ENCODE peak calls at places on chromosome 14, in eight cellular contexts. S is HCT116, L is prostate gland, W is sigmoid colon, I is transverse colon, Q is GM23338, A is SK-N-SH, P is Panc1. V is an unnamed sample.

GRCh38 chr14:88325883-88326282 is 2.8 kb upstream of the KCNK10 start:
- DNase-seq in S (no peak), L (no peak), W (no peak), I (no peak), Q (peak), A (no peak), P (no peak), V (no peak)

GRCh38 chr14:104639889-104640548 is 35.4 kb upstream of the TMEM179 start:
- DNase-seq in S (peak), L (peak), W (peak), I (peak), Q (peak), A (peak), P (no peak), V (peak)

GRCh38 chr14:26597136-26598080 is at the start of gene NOVA1:
- DNase-seq in S (no peak), L (no peak), W (peak), I (peak), Q (peak), A (peak), P (no peak), V (peak)

GRCh38 chr14:77707355-77707723 is 484 bp downstream of the ALKBH1 start:
- DNase-seq in S (no peak), L (peak), W (no peak), I (peak), Q (peak), A (peak), P (peak), V (no peak)

GRCh38 chr14:21385170-21385904 is 1.5 kb upstream of the SUPT16H start:
- DNase-seq in S (no peak), L (no peak), W (no peak), I (no peak), Q (no peak), A (no peak), P (no peak), V (no peak)

GRCh38 chr14:63432228-63432627 is 110.9 kb downstream of the PPP2R5E start:
- DNase-seq in S (no peak), L (no peak), W (no peak), I (no peak), Q (no peak), A (no peak), P (no peak), V (no peak)

GRCh38 chr14:106200539-106201310 is 674.3 kb downstream of the TMEM121 start:
- DNase-seq in S (no peak), L (no peak), W (no peak), I (no peak), Q (no peak), A (no peak), P (no peak), V (no peak)

GRCh38 chr14:36052681-36053080 is 123.8 kb downstream of the PTCSC3 start:
- DNase-seq in S (no peak), L (no peak), W (no peak), I (no peak), Q (no peak), A (no peak), P (no peak), V (no peak)

GRCh38 chr14:32457213-32457920 is 128.3 kb downstream of the AKAP6 start:
- DNase-seq in S (no peak), L (no peak), W (peak), I (peak), Q (no peak), A (peak), P (no peak), V (no peak)

GRCh38 chr14:75822522-75823288 is 159.1 kb downstream of the TGFB3 start:
- DNase-seq in S (peak), L (no peak), W (peak), I (no peak), Q (no peak), A (no peak), P (no peak), V (no peak)

GRCh38 chr14:63470877-63471565 is 72.2 kb downstream of the PPP2R5E start:
- DNase-seq in S (peak), L (no peak), W (no peak), I (no peak), Q (no peak), A (no peak), P (no peak), V (no peak)

GRCh38 chr14:79856357-79856756 is 354.9 kb downstream of the DIO2 start:
- DNase-seq in S (no peak), L (no peak), W (no peak), I (no peak), Q (no peak), A (no peak), P (no peak), V (no peak)

GRCh38 chr14:31030406-31030805 is 4.2 kb upstream of the STRN3 start:
- DNase-seq in S (no peak), L (no peak), W (no peak), I (no peak), Q (no peak), A (no peak), P (no peak), V (no peak)

GRCh38 chr14:38329236-38329635 is 73.3 kb upstream of the CLEC14A start:
- DNase-seq in S (no peak), L (no peak), W (no peak), I (no peak), Q (no peak), A (no peak), P (no peak), V (no peak)

GRCh38 chr14:105894978-105895881 is 368.8 kb downstream of the TMEM121 start:
- DNase-seq in S (no peak), L (no peak), W (peak), I (no peak), Q (no peak), A (peak), P (no peak), V (peak)

GRCh38 chr14:57889245-57889644 is 23.4 kb upstream of the SLC35F4 start:
- DNase-seq in S (no peak), L (peak), W (no peak), I (no peak), Q (no peak), A (no peak), P (no peak), V (no peak)

GRCh38 chr14:70887207-70888150 is 19.8 kb upstream of the PCNX1 start:
- DNase-seq in S (no peak), L (no peak), W (no peak), I (no peak), Q (no peak), A (no peak), P (no peak), V (no peak)

GRCh38 chr14:27228053-27228452 is 630.2 kb upstream of the NOVA1 start:
- DNase-seq in S (no peak), L (no peak), W (no peak), I (no peak), Q (no peak), A (no peak), P (no peak), V (no peak)

GRCh38 chr14:105689722-105690121 is 163.3 kb downstream of the TMEM121 start:
- DNase-seq in S (no peak), L (no peak), W (no peak), I (no peak), Q (no peak), A (no peak), P (no peak), V (no peak)

GRCh38 chr14:33432407-33433023 is 493.8 kb downstream of the NPAS3 start:
- DNase-seq in S (no peak), L (no peak), W (no peak), I (peak), Q (no peak), A (no peak), P (no peak), V (no peak)

GRCh38 chr14:33118653-33119052 is 180.0 kb downstream of the NPAS3 start:
- DNase-seq in S (no peak), L (no peak), W (no peak), I (no peak), Q (no peak), A (peak), P (no peak), V (no peak)

GRCh38 chr14:77206877-77207389 is 25.3 kb downstream of the TMEM63C start:
- DNase-seq in S (no peak), L (no peak), W (no peak), I (no peak), Q (peak), A (no peak), P (no peak), V (no peak)

GRCh38 chr14:77275041-77275854 is 4.2 kb upstream of the NGB start:
- DNase-seq in S (no peak), L (no peak), W (no peak), I (no peak), Q (peak), A (peak), P (no peak), V (peak)

GRCh38 chr14:39946796-39947195 is 514.6 kb upstream of the FBXO33 start:
- DNase-seq in S (no peak), L (no peak), W (no peak), I (no peak), Q (peak), A (no peak), P (no peak), V (no peak)

GRCh38 chr14:92970233-92970625 is 47.3 kb downstream of the CHGA start:
- DNase-seq in S (no peak), L (no peak), W (no peak), I (no peak), Q (peak), A (no peak), P (no peak), V (peak)

GRCh38 chr14:103928011-103928890 is at the start of gene TDRD9:
- DNase-seq in S (no peak), L (no peak), W (no peak), I (no peak), Q (peak), A (no peak), P (no peak), V (no peak)

GRCh38 chr14:70045715-70046535 is 142.8 kb downstream of the SLC8A3 start:
- DNase-seq in S (peak), L (peak), W (peak), I (peak), Q (peak), A (peak), P (no peak), V (no peak)

GRCh38 chr14:99128185-99128584 is 143.8 kb downstream of the BCL11B start:
- DNase-seq in S (no peak), L (peak), W (no peak), I (no peak), Q (no peak), A (no peak), P (no peak), V (no peak)

GRCh38 chr14:37422748-37423147 is 172.3 kb downstream of the FOXA1 start:
- DNase-seq in S (no peak), L (no peak), W (no peak), I (no peak), Q (no peak), A (no peak), P (no peak), V (no peak)

GRCh38 chr14:90900712-90901111 is 84.5 kb upstream of the TTC7B start:
- DNase-seq in S (no peak), L (no peak), W (no peak), I (no peak), Q (no peak), A (no peak), P (no peak), V (no peak)
- TF ChIP-seq CTCF in S (peak), L (no peak), W (no peak), I (no peak), Q (peak), A (peak), P (peak), V (no peak)

GRCh38 chr14:68448379-68448778 is 344.5 kb downstream of the ZFP36L1 start:
- DNase-seq in S (no peak), L (no peak), W (peak), I (no peak), Q (no peak), A (no peak), P (no peak), V (no peak)
- TF ChIP-seq POLR2AphosphoS5 in S (no peak), L (no peak), W (peak), I (peak), Q (no peak), A (no peak), P (no peak), V (no peak)

DNA sequence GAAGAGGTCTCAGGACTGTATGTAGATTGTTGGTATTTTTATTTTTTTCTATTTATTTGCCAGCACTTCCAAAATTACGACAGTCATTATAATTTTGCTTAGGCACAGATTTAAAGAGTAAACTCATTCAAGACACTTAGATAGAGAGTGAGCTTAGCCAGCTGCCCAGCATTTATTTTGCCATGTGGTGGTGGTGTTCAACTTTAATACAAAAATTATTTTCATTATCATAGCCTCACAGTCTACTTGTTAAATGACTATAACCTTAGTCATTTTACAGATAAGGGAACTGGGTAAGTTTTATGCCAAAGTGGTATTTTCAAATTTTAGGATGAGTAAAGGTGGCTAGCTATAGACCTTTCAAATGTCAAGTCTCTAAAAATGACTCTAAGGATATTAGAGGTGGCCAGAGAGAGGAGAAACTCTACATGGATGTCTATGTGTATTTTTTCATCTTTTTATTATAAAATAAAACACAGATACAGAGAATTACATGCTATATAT is 66.7 kb downstream of the LRRC9 start:
- DNase-seq in S (no peak), L (no peak), W (no peak), I (no peak), Q (no peak), A (no peak), P (no peak), V (no peak)
- TF ChIP-seq CTCF in S (no peak), L (no peak), W (no peak), I (no peak), Q (no peak), A (no peak), P (no peak), V (no peak)

GRCh38 chr14:61489527-61489926 is 168.1 kb downstream of the PRKCH start:
- DNase-seq in S (no peak), L (no peak), W (no peak), I (no peak), Q (no peak), A (no peak), P (no peak), V (no peak)

GRCh38 chr14:61489002-61489401 is 167.6 kb downstream of the PRKCH start:
- DNase-seq in S (no peak), L (no peak), W (no peak), I (no peak), Q (no peak), A (no peak), P (no peak), V (no peak)

GRCh38 chr14:61491224-61491623 is 169.8 kb downstream of the PRKCH start:
- DNase-seq in S (no peak), L (peak), W (no peak), I (no peak), Q (no peak), A (no peak), P (no peak), V (no peak)

GRCh38 chr14:61488417-61488816 is 167.0 kb downstream of the PRKCH start:
- DNase-seq in S (no peak), L (no peak), W (no peak), I (no peak), Q (no peak), A (no peak), P (no peak), V (no peak)

DNA sequence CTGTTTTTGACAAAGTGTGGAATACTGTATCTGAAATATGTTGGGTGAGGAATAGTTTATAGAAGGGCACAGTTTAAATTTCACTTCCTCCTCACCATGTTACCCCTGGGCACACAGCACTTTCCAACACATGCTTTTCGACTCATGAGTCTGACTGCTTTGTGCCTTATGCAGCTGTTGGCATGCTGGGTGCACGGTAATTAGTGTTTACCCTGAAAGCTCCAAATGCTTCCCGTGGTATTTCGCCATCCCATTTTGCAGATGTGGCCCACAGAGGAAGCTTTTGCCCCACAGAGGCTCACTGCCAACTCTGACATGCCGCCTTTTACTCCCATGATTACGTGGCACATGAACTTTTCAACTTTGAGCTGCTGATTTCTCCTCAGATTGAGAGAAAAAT is 168.6 kb downstream of the PRKCH start:
- DNase-seq in S (no peak), L (no peak), W (peak), I (no peak), Q (no peak), A (no peak), P (no peak), V (no peak)
- TF ChIP-seq POLR2AphosphoS5 in S (no peak), L (no peak), W (peak), I (no peak), Q (no peak), A (no peak), P (no peak), V (peak)

DNA sequence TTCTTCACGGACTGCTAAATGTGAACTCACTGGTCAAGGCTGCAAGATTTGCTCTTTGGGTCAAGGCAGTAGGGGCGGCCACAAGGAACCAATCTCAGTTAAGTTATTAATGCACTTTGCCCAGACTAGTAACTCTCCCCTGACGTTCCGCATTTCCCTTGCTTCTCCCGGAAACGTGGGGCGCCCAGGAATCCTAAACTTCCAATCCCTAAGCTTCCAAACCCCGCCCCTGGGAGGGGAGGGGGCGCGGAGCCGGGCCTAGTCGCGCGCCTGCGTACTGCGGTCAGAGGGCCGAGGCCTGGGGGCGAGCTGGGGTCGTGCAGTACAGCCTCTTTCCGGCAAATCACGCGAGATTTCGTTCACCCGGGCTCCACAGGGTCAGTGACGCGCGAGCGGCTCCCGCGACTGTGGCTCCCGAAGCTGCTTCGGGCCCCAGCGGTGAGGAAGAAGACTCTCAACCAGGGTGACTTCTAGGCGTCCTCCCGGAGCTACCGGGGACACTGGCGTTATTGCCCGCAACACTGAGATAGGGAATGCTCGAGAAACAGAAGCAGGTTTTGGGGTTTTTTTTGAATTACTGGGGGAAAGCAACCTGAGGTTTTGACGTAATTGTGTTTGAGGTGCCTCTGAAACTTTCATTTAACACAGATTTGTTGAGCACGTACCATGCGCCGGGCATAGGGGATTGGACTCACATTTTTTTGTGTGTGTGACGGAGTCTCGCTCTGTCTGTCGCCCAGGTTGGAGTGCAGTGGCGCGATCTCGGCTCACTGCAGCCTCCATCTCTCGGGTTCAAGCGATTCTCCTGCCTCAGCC is at the start of gene PTGR2:
- DNase-seq in S (peak), L (peak), W (peak), I (peak), Q (peak), A (peak), P (peak), V (peak)
- TF ChIP-seq CTCF in S (no peak), L (no peak), W (peak), I (no peak), Q (no peak), A (peak), P (no peak), V (peak)

GRCh38 chr14:84390010-84390409 is 1139.9 kb upstream of the FLRT2 start:
- DNase-seq in S (no peak), L (no peak), W (no peak), I (no peak), Q (no peak), A (no peak), P (no peak), V (no peak)
- TF ChIP-seq POLR2AphosphoS5 in S (no peak), L (no peak), W (no peak), I (no peak), Q (no peak), A (no peak), P (no peak), V (no peak)